ENCODE peak calls at places on chromosomes 11 and 22, in seven cellular contexts. Q is GM10248, X is ovary, G is A549, I is uterus, B is psoas muscle, O is GM23338. U is an unnamed sample.
A peak's percentile ranks its signal among the peaks of the same experiment; 100 is the strongest.

GRCh38 chr11:72229925-72230763 is 5.6 kb downstream of the INPPL1 start:
- DNase-seq in G (no peak), I (no peak), O (no peak), X (no peak), Q (no peak), B (no peak), U (no peak)

GRCh38 chr11:64342869-64343739 is 3.1 kb downstream of the CCDC88B start:
- DNase-seq in B (no peak), I (no peak), Q (no peak), G (no peak), O (no peak), X (no peak), U (no peak)

GRCh38 chr11:122085264-122085663 is 30.8 kb downstream of the BLID start:
- DNase-seq in Q (no peak), B (no peak), O (no peak), I (no peak), G (no peak), X (no peak), U (no peak)

GRCh38 chr11:33877029-33877428 is 14.8 kb downstream of the LMO2 start:
- DNase-seq in X (no peak), O (no peak), I (no peak), Q (no peak), G (no peak), B (no peak), U (no peak)

GRCh38 chr11:34570584-34570983 is 50.3 kb upstream of the EHF start:
- DNase-seq in G (no peak), Q (no peak), I (no peak), O (no peak), X (no peak), B (no peak), U (no peak)

GRCh38 chr11:96614101-96614500 is 224.3 kb downstream of the JRKL start:
- DNase-seq in G (no peak), Q (no peak), O (no peak), B (no peak), I (no peak), X (no peak), U (no peak)

GRCh38 chr11:280762-281485 is 2.7 kb downstream of the NLRP6 start:
- DNase-seq in O (peak; percentile 51), Q (no peak), X (no peak), B (no peak), I (no peak), G (no peak), U (no peak)

GRCh38 chr22:39349506-39349966 is 255 bp upstream of the SYNGR1 start:
- DNase-seq in X (peak; percentile 65), I (peak; percentile 49), B (peak; percentile 46), O (peak; percentile 77), Q (peak; percentile 69), G (peak; percentile 36), U (peak; percentile 54)

GRCh38 chr11:11410626-11411025 is 57.6 kb upstream of the CSNK2A3 start:
- DNase-seq in X (no peak), B (no peak), I (no peak), O (no peak), Q (no peak), G (no peak), U (no peak)

GRCh38 chr22:46377566-46378498 is 42.3 kb downstream of the TRMU start:
- DNase-seq in X (peak; percentile 13), O (peak; percentile 74), B (no peak), I (no peak), G (peak; percentile 92), Q (no peak), U (no peak)

DNA sequence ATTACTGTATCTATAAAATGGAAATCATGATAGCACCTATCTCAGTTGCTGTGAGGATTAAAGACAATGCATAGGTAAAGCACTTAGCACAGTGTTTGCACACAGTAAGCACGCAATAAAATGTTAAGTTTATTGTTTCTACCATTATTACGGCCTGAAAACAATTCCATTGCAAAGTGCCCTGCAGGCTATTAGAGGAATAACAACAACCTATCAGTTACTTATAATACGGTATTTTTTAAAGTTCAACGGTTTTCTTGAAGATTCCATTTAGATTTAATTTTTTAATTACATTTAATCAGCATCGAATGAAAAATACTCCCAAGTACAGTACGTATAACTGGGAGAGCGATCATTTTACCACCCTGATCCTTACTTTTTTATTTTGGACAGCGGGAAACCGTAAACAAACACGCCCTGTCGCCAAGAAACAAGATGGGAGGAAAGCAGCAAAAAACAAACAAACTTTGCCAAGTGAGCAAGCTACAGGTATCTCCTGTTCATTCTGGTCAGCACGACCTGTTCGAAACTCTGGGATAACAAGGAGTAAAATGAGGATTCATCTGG is 892 bp downstream of the SLC36A4 start:
- DNase-seq in B (no peak), I (no peak), G (peak; percentile 5), O (peak; percentile 57), X (no peak), Q (peak; percentile 18), U (no peak)
- TF ChIP-seq CTCF in B (peak; percentile 7), I (peak; percentile 16), G (no peak), O (no peak), X (no peak), Q (no peak), U (peak; percentile 27)

DNA sequence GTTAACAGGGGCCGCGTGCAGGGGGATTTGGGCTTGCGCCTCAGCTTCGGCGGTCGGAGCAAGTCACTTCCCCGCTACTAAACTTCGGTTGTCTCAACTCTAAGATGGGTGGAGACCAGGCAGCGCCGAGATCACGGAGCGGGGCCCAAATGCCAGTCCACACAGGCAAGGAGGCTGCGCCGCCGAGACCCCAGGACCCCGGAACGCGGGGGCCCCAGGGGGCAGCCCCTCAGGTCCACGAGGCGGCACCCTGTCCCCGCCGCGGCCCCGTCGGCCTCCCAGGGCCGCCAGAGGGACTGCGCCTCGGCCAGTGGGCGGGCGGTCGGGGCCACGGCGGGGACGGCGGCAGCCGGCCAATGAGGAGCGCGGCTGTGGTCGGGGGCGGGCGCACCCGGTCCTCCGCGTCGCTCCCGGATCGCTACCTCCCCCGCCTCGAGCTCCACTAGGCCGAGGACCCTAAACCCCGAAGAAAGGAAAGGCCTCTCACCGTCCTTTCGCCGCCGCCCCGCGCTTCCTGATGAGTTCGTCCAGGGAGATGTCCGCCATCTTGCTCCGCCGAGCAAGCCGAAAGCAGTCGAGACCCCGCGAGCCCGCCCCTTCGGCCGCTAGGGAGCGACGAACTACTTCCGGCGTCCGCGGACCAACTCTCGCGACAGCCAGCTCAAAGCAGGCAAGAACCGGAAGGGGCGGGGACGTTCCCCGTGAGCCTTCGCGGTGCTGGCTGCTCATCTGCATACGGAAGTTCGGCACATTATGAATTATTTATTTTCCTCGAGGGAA is at the start of gene POLDIP3:
- DNase-seq in O (peak; percentile 99), I (peak; percentile 99), Q (peak; percentile 98), X (peak; percentile 100), B (peak; percentile 99), G (peak; percentile 81), U (peak; percentile 99)
- TF ChIP-seq CTCF in O (peak; percentile 30), I (peak; percentile 49), Q (peak; percentile 31), X (no peak), B (no peak), G (no peak), U (peak; percentile 9)

GRCh38 chr11:13030857-13031256 is 21.7 kb downstream of the RASSF10 start:
- DNase-seq in G (no peak), X (no peak), I (no peak), O (no peak), Q (no peak), B (peak; percentile 27), U (peak; percentile 75)
- TF ChIP-seq CTCF in G (no peak), X (no peak), I (no peak), O (no peak), Q (no peak), B (no peak), U (no peak)

DNA sequence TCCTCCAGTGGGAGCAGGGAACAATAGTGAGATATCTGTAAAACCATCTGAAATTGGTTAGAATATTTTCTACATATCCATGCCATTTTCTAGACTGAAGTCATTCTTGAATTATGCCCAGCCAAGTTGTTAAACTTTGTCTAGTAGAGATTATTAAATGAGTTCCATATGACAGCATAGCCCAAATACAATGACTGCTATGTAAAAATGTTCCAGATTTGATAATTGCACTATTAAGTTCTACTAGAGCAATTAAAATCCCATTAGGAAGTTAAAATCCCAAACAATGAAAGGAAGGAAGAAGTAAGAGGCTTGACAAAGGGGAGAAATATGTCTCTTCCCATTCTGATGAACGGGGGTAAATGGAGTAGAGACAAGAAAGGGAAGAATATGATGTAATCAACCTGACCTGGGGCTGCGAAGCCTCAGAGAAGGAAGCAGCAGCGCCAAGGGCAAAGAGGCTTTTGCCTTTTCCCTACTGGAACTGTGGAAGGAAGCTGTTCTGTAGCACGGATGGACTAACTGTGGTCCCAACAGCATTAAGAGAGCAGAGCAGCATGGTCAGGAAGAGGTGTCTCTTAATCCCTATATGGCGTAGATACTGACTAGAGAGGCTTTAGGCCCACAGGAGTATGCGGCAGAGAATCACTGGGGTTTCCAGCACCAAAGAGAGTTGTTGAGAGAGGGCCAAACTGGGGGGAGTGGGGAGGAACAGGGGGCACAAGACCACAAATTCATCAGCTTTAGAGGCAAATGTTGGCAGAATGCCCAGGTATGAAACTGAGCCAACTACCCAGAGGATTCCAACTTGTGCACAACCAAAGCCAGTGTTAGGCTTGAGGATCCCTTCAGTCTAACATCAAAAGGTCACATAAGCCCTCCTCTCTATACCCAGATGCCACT is 26.7 kb downstream of the RRP8 start:
- DNase-seq in G (no peak), Q (no peak), B (no peak), I (peak; percentile 46), X (peak; percentile 53), O (peak; percentile 7), U (no peak)
- TF ChIP-seq CTCF in G (no peak), Q (no peak), B (no peak), I (no peak), X (no peak), O (no peak), U (no peak)

GRCh38 chr11:45507916-45508315 is 157.5 kb downstream of the CHST1 start:
- DNase-seq in G (no peak), O (no peak), X (no peak), B (no peak), I (no peak), Q (no peak), U (no peak)

GRCh38 chr11:45503311-45503710 is 162.1 kb downstream of the CHST1 start:
- DNase-seq in I (no peak), B (no peak), O (no peak), X (no peak), G (no peak), Q (no peak), U (no peak)

GRCh38 chr11:45500457-45500856 is 165.0 kb downstream of the CHST1 start:
- DNase-seq in I (no peak), X (no peak), O (peak; percentile 41), B (no peak), G (no peak), Q (no peak), U (no peak)

GRCh38 chr11:45501277-45501979 is 164.0 kb downstream of the CHST1 start:
- DNase-seq in B (no peak), X (no peak), Q (no peak), I (no peak), O (no peak), G (no peak), U (no peak)

DNA sequence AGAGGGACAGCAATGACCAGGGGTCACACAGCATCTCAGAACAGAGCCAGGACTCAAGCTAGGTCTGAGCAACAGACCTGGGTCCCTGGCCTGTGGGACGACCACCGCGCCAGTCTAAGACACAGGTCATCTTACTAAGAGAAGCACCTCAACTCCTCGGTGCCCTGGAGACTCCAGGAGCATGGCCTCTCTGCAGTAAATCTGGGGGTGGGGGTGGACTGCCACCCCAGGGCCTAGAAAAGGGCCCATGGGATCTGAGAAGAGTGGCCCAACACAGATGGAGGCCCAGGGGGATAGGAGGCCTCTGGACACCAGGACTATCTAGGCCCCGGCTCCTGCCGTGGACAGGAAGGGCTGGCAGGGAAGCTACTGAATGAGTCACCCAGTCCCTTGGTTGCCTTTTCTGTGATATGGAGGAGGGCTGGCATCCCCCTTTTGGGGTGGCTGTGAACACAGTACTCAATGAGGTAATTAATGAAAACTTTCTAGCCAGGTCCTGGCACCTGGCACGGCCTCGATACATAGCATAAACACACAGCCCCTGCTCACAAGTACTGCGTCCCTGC is 163.4 kb downstream of the CHST1 start:
- DNase-seq in G (no peak), X (no peak), B (no peak), O (no peak), I (no peak), Q (no peak), U (no peak)
- TF ChIP-seq CTCF in G (no peak), X (no peak), B (no peak), O (no peak), I (no peak), Q (no peak), U (no peak)